ENCODE peak calls at places on chromosomes 7 and 10, in five cellular contexts. J, L, T, H and W are unnamed samples.

GRCh38 chr10:72744566-72744965 is 52.6 kb downstream of the MCU start:
- DNase-seq in J (no peak), L (peak), T (no peak), H (no peak), W (no peak)

GRCh38 chr7:5424689-5425506 is 1.3 kb upstream of the TNRC18 start:
- DNase-seq in J (no peak), L (peak), T (no peak), H (peak), W (peak)

GRCh38 chr7:155961241-155962190 is 149.3 kb upstream of the SHH start:
- DNase-seq in J (peak), L (peak), T (peak), H (no peak), W (no peak)

GRCh38 chr7:142582351-142582750 is 166.9 kb upstream of the PRSS1 start:
- DNase-seq in J (no peak), L (no peak), T (no peak), H (no peak), W (no peak)

GRCh38 chr10:132102071-132102716 is 36.4 kb downstream of the JAKMIP3 start:
- DNase-seq in J (no peak), L (no peak), T (no peak), H (no peak), W (no peak)

GRCh38 chr10:3891396-3891795 is 106.4 kb upstream of the KLF6 start:
- DNase-seq in J (no peak), L (no peak), T (no peak), H (no peak), W (no peak)

GRCh38 chr7:129923709-129924108 is 29.1 kb downstream of the UBE2H start:
- DNase-seq in J (no peak), L (no peak), T (peak), H (no peak), W (no peak)

GRCh38 chr10:1552415-1552814 is 184.9 kb downstream of the ADARB2 start:
- DNase-seq in J (no peak), L (no peak), T (no peak), H (no peak), W (no peak)

GRCh38 chr7:85074016-85074415 is 112.8 kb downstream of the SEMA3D start:
- DNase-seq in J (no peak), L (no peak), T (no peak), H (no peak), W (no peak)

GRCh38 chr7:19491821-19492452 is 216.9 kb downstream of the POLR1F start:
- DNase-seq in J (no peak), L (peak), T (no peak), H (no peak), W (no peak)

GRCh38 chr10:110005716-110006115 is 2.1 kb upstream of the ADD3 start:
- DNase-seq in J (no peak), L (peak), T (no peak), H (no peak), W (peak)

GRCh38 chr10:132644544-132645530 is 107.2 kb downstream of the INPP5A start:
- DNase-seq in J (no peak), L (no peak), T (no peak), H (no peak), W (no peak)

GRCh38 chr7:36045830-36046341 is 107.2 kb upstream of the EEPD1 start:
- DNase-seq in J (no peak), L (no peak), T (no peak), H (peak), W (peak)

GRCh38 chr7:123682690-123683089 is 27.0 kb downstream of the LMOD2 start:
- DNase-seq in J (peak), L (peak), T (peak), H (no peak), W (no peak)